ENCODE peak calls at places on chromosome 21, in eight cellular contexts. Z is adrenal gland; R is activated naive CD4-positive, alpha-beta T cell; A is foreskin fibroblast; S is AML-193; Q is sciatic nerve; M is cardiac muscle cell; I is stimulated activated CD8-positive, alpha-beta memory T cell treated with anti-CD3 and anti-CD28 coated beads, Interleukin-15, amount 100 ng/mL, for 1 hour. W is an unnamed sample.

GRCh38 chr21:34333150-34333739 is 30.6 kb upstream of the KCNE2 start:
- DNase-seq in Z (no peak), R (no peak), A (peak), S (no peak), Q (no peak), M (no peak), I (no peak), W (no peak)

GRCh38 chr21:33238146-33238545 is 8.4 kb downstream of the IFNAR2 start:
- DNase-seq in Z (no peak), R (no peak), A (no peak), S (no peak), Q (no peak), M (no peak), I (no peak), W (no peak)

GRCh38 chr21:28537371-28538079 is 455.2 kb downstream of the LTN1 start:
- DNase-seq in Z (no peak), R (no peak), A (peak), S (no peak), Q (no peak), M (no peak), I (no peak), W (no peak)

GRCh38 chr21:24424786-24425185 is 1182.5 kb downstream of the MRPL39 start:
- DNase-seq in Z (no peak), R (no peak), A (no peak), S (no peak), Q (no peak), M (no peak), I (no peak), W (no peak)

GRCh38 chr21:45929477-45929876 is 52.1 kb upstream of the COL6A1 start:
- DNase-seq in Z (no peak), R (no peak), A (no peak), S (no peak), Q (no peak), M (no peak), I (no peak), W (no peak)

GRCh38 chr21:46324390-46325072 is 575 bp downstream of the PCNT start:
- DNase-seq in Z (peak), R (peak), A (peak), S (peak), Q (peak), M (peak), I (peak), W (peak)

GRCh38 chr21:37276377-37276776 is 9.2 kb upstream of the VPS26C start:
- DNase-seq in Z (no peak), R (no peak), A (no peak), S (peak), Q (no peak), M (no peak), I (no peak), W (no peak)

GRCh38 chr21:42013338-42013737 is 3.2 kb upstream of the ZBTB21 start:
- DNase-seq in Z (no peak), R (no peak), A (no peak), S (no peak), Q (no peak), M (no peak), I (no peak), W (no peak)

GRCh38 chr21:35273331-35273730 is 224.2 kb upstream of the RUNX1 start:
- DNase-seq in Z (no peak), R (no peak), A (no peak), S (no peak), Q (no peak), M (no peak), I (no peak), W (no peak)

GRCh38 chr21:38804617-38805281 is 980 bp upstream of the ETS2 start:
- DNase-seq in Z (peak), R (no peak), A (peak), S (peak), Q (peak), M (peak), I (no peak), W (peak)

GRCh38 chr21:46322351-46323226 is 1.1 kb downstream of the C21orf58 start:
- DNase-seq in Z (no peak), R (no peak), A (peak), S (no peak), Q (no peak), M (peak), I (no peak), W (no peak)

GRCh38 chr21:25331286-25331685 is 276.0 kb downstream of the MRPL39 start:
- DNase-seq in Z (no peak), R (no peak), A (peak), S (no peak), Q (no peak), M (peak), I (no peak), W (no peak)

GRCh38 chr21:21163904-21164303 is 165.7 kb downstream of the NCAM2 start:
- DNase-seq in Z (peak), R (no peak), A (peak), S (peak), Q (no peak), M (peak), I (no peak), W (peak)

GRCh38 chr21:35052786-35053185 is 3.7 kb upstream of the RUNX1 start:
- DNase-seq in Z (no peak), R (no peak), A (no peak), S (no peak), Q (no peak), M (no peak), I (no peak), W (no peak)

GRCh38 chr21:26964379-26964778 is 2.5 kb downstream of the ADAMTS5 start:
- DNase-seq in Z (no peak), R (no peak), A (peak), S (no peak), Q (peak), M (peak), I (no peak), W (peak)

GRCh38 chr21:14773777-14774345 is 227.7 kb upstream of the SAMSN1 start:
- DNase-seq in Z (peak), R (no peak), A (no peak), S (peak), Q (peak), M (peak), I (peak), W (peak)

GRCh38 chr21:42097860-42098259 is 26.7 kb downstream of the UMODL1 start:
- DNase-seq in Z (peak), R (no peak), A (peak), S (peak), Q (no peak), M (peak), I (no peak), W (no peak)

GRCh38 chr21:44767834-44768831 is 33.5 kb downstream of the UBE2G2 start:
- DNase-seq in Z (no peak), R (no peak), A (no peak), S (no peak), Q (no peak), M (no peak), I (no peak), W (no peak)

W was measured in uterus.